ENCODE peak calls at places on chromosomes 1 and 21, in four cellular contexts. U, J, O and S are unnamed samples. For H3K4me1, the result is how much of the 10 kb centered on the place peaks cover.

GRCh38 chr1:86105533-86105866 is 51.1 kb downstream of the COL24A1 start:
- DNase-seq in U (no peak), J (no peak), O (no peak), S (no peak)

GRCh38 chr1:85361106-85361505 is 84.7 kb upstream of the BCL10 start:
- DNase-seq in J (no peak), O (no peak), U (no peak), S (no peak)

GRCh38 chr1:32060914-32061313 is 11.8 kb upstream of the TMEM39B start:
- DNase-seq in J (no peak), O (no peak), U (no peak), S (no peak)

GRCh38 chr1:44594871-44595735 is 79.2 kb downstream of the TMEM53 start:
- DNase-seq in J (peak), U (no peak), O (peak), S (peak)

GRCh38 chr1:7436056-7437005 is 334.8 kb upstream of the VAMP3 start:
- DNase-seq in J (no peak), O (no peak), U (no peak), S (no peak)

GRCh38 chr1:37360011-37360410 is 114.4 kb upstream of the ZC3H12A start:
- DNase-seq in U (no peak), O (no peak), J (no peak), S (no peak)

GRCh38 chr1:218414060-218414728 is 69.1 kb downstream of the TGFB2 start:
- DNase-seq in J (no peak), O (no peak), U (no peak), S (peak)

GRCh38 chr21:42818328-42818749 is 61.0 kb downstream of the WDR4 start:
- DNase-seq in U (no peak), O (peak), J (peak), S (no peak)

GRCh38 chr1:92850019-92850418 is 18.2 kb downstream of the RPL5 start:
- DNase-seq in O (no peak), U (no peak), J (no peak), S (no peak)

GRCh38 chr1:16014509-16015482 is 3.0 kb downstream of the HSPB7 start:
- DNase-seq in O (peak), J (peak), U (no peak), S (peak)

GRCh38 chr1:29383972-29384371 is 147.7 kb downstream of the PTPRU start:
- DNase-seq in U (no peak), O (no peak), J (no peak), S (no peak)

GRCh38 chr1:45545553-45546310 is 4.9 kb upstream of the AKR1A1 start:
- DNase-seq in J (no peak), U (no peak), O (no peak), S (no peak)

GRCh38 chr1:111920221-111921024 is 69.0 kb downstream of the KCND3 start:
- DNase-seq in O (peak), J (peak), U (no peak), S (peak)

GRCh38 chr1:205344010-205344808 is 12.5 kb downstream of the KLHDC8A start:
- DNase-seq in O (peak), U (no peak), J (peak), S (no peak)

GRCh38 chr1:186792870-186793581 is 35.7 kb upstream of the PLA2G4A start:
- DNase-seq in O (no peak), U (no peak), J (no peak), S (no peak)

GRCh38 chr1:239976130-239976968 is 115.3 kb upstream of the FMN2 start:
- DNase-seq in J (peak), U (no peak), O (peak), S (no peak)

GRCh38 chr1:115832651-115833050 is 8.3 kb downstream of the NHLH2 start:
- DNase-seq in U (no peak), O (no peak), J (no peak), S (no peak)

GRCh38 chr1:94125551-94126514 is 4.9 kb upstream of the ABCA4 start:
- DNase-seq in J (no peak), U (no peak), O (no peak), S (no peak)

GRCh38 chr1:208100906-208101305 is 143.3 kb downstream of the PLXNA2 start:
- DNase-seq in U (no peak), J (no peak), O (no peak), S (no peak)

GRCh38 chr1:37995773-37996379 is 6.1 kb upstream of the SF3A3 start:
- DNase-seq in J (peak), O (peak), U (peak), S (no peak)

GRCh38 chr1:20071416-20071815 is 1.4 kb downstream of the PLA2G5 start:
- DNase-seq in O (no peak), J (no peak), U (no peak), S (no peak)

GRCh38 chr1:212238552-212238951 is 46.7 kb upstream of the PPP2R5A start:
- DNase-seq in O (peak), U (no peak), J (peak), S (no peak)
- H3K4me1 ChIP-seq in O (half or more), U (under half), J (half or more), S (half or more)

DNA sequence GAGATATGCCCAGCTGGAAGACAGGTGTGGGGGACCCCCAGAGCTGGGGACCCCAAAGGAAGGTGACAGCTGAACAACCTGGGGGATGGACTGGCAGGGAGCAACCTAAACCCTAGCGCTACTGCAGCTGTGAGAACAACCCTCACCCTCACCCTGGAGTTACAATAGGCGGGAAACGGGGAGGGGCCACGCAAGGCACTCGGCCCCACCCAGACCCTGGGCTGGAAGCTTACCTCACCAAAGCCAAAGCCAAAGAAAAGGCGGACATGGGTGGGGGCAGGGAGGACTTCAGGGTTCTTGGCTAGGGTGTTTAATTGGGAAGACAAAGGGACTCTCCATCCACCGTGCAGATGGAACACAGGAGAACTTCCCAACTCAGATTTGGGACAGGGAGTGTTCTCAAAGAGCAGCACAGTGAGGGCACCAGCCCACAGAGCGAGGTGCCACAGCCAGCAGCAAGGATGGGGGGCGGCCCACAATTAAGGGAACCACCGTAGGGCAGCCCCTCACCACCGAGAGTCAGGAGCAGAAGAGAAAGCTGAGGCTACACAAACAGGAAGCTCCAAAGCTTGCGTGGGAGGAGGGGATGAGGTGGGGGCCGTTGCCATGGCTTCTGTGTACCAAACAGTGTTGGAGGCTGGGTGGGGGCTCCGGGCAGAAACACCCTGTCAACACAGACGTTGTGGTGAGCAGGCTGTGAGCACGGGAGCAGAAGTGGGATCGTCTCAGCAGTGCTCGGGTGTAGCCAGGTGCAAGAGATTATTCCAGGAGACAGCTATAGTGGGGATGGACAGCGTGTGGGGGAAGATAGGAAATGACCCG is 1.9 kb downstream of the TAGLN2 start:
- DNase-seq in J (peak), O (peak), U (peak), S (peak)
- TF ChIP-seq POLR2A in J (peak), O (peak), U (no peak), S (peak)

DNA sequence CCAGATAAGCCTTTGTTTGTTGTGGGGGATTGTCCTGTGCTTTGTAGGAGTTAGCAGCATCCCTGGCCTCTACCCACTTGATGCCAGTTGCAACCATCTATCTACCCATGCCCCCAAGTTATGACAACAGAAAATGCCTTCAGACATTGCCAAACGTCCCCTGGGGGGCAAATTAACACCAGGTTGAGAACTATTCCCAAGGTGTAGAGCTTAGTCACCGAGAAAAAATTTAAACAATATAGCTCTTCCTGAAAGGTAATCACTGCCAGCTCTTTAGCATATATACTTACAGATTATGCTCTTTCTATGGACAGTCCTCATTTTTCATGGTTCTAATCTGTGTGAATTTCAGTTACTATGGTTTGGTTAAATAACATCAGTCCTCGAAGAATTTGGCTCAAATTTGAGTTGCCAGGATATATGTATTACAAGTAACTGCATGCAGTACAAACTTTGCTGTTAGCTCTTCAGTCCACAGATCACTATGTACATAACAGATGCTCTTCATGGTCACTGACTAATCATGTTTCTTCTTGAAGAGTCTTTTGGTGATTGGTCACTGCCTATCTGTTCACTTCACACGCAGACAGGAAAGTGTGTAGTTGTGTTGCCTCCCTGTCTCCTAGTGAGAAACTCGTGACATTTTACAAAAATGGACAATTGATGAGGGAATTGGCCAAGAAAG is 25.2 kb downstream of the MAPKAPK2 start:
- DNase-seq in U (no peak), J (no peak), O (no peak), S (no peak)
- H3K4me1 ChIP-seq in U (under half), J (half or more), O (half or more), S (half or more)

DNA sequence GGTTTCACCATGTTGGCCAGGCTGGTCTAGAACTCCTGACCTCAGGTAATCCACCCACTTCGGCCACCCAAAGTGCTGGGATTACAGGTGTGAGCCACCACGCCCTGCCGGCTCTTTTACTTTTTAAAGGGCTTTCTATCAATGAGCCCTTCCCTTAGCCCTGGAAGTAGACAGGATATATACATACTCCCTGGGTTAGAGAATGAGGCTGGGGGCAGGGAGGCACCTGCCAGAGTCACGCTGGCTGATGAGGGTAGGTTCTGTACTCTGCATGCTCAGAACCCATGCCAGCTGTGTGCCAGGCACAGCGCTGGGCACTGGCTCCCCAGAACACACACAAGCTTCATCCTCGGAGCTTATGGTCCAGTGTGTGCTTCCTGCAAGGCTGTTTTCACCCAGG is 113.6 kb upstream of the IPO9 start:
- DNase-seq in J (no peak), U (no peak), O (no peak), S (no peak)
- TF ChIP-seq POLR2A in J (no peak), U (no peak), O (no peak), S (no peak)

GRCh38 chr1:27538793-27539192 is 48.8 kb upstream of the WASF2 start:
- DNase-seq in U (no peak), O (no peak), J (no peak), S (no peak)

GRCh38 chr1:27536767-27537166 is 46.8 kb upstream of the WASF2 start:
- DNase-seq in U (no peak), O (no peak), J (peak), S (no peak)

GRCh38 chr1:27536004-27536757 is 46.2 kb upstream of the WASF2 start:
- DNase-seq in J (no peak), O (no peak), U (no peak), S (no peak)

GRCh38 chr1:27532119-27532695 is 42.2 kb upstream of the WASF2 start:
- DNase-seq in J (no peak), U (no peak), O (no peak), S (no peak)

DNA sequence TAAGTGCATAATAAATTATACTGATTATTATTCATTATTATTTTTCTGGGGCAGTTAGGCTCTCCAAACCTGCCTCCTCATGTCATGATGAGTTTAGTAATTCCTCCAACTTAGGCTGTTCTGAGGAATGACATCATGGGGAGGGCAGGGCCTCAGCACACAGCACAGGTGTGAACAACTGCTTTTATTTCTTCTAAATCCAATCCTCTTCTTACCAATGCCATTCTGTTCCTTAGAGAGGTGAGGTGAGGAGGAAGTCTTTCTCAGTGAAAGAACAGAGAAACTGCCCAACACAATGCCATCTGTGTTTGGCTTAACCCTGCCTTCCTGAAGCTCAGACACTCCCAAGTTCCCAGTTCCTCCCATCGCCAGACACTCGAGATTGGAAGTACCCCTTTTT is 45.4 kb upstream of the WASF2 start:
- DNase-seq in O (no peak), U (no peak), J (no peak), S (no peak)
- H3K4me1 ChIP-seq in O (under half), U (under half), J (under half), S (under half)